ENCODE peak calls at places on chromosome 18, in ten cellular contexts. T is GM12865, A is A549, B is activated B cell treated with CpG ODN at 0.5 μM for 24 hours, E is uterus, J is heart right ventricle, P is GM13977, H is GM10248, O is BE2C, C is B cell. R is an unnamed sample.

GRCh38 chr18:72672364-72673151 is 128.4 kb upstream of the CBLN2 start:
- DNase-seq in T (peak; percentile 67), A (peak; percentile 20), B (no peak), E (no peak), J (no peak), P (peak; percentile 48), H (peak; percentile 29), O (peak; percentile 5), C (peak; percentile 31), R (no peak)

GRCh38 chr18:3920832-3921231 is 470.9 kb downstream of the TGIF1 start:
- DNase-seq in T (no peak), A (no peak), B (no peak), E (no peak), J (no peak), P (no peak), H (no peak), O (no peak), C (no peak), R (no peak)

GRCh38 chr18:32577561-32577960 is 106.9 kb upstream of the GAREM1 start:
- DNase-seq in T (no peak), A (no peak), B (no peak), E (no peak), J (no peak), P (no peak), H (no peak), O (no peak), C (no peak), R (no peak)

GRCh38 chr18:39969813-39970494 is 1985.1 kb upstream of the PIK3C3 start:
- DNase-seq in T (no peak), A (no peak), B (no peak), E (no peak), J (no peak), P (no peak), H (no peak), O (no peak), C (no peak), R (no peak)

GRCh38 chr18:54162431-54162830 is 62.0 kb downstream of the MBD2 start:
- DNase-seq in T (no peak), A (no peak), B (no peak), E (no peak), J (no peak), P (no peak), H (no peak), O (no peak), C (no peak), R (no peak)

GRCh38 chr18:61749031-61749430 is 143.8 kb downstream of the RNF152 start:
- DNase-seq in T (no peak), A (no peak), B (no peak), E (no peak), J (no peak), P (no peak), H (no peak), O (no peak), C (no peak), R (no peak)

GRCh38 chr18:2657788-2658458 is 2.4 kb downstream of the SMCHD1 start:
- DNase-seq in T (peak; percentile 31), A (no peak), B (no peak), E (no peak), J (no peak), P (peak; percentile 38), H (peak; percentile 32), O (no peak), C (peak; percentile 36), R (no peak)

GRCh38 chr18:43931439-43931838 is 654.1 kb upstream of the SYT4 start:
- DNase-seq in T (no peak), A (no peak), B (no peak), E (no peak), J (no peak), P (no peak), H (no peak), O (no peak), C (no peak), R (no peak)

GRCh38 chr18:23183356-23184150 is 48.3 kb downstream of the CABLES1 start:
- DNase-seq in T (no peak), A (no peak), B (no peak), E (peak; percentile 38), J (no peak), P (no peak), H (no peak), O (no peak), C (no peak), R (no peak)

GRCh38 chr18:24176727-24177416 is 38.0 kb downstream of the CABYR start:
- DNase-seq in T (peak; percentile 85), A (peak; percentile 13), B (peak; percentile 41), E (peak; percentile 67), J (peak; percentile 29), P (peak; percentile 64), H (peak; percentile 66), O (peak; percentile 65), C (peak; percentile 61), R (peak; percentile 71)

GRCh38 chr18:9851511-9851910 is 34.3 kb upstream of the TXNDC2 start:
- DNase-seq in T (no peak), A (no peak), B (no peak), E (no peak), J (no peak), P (no peak), H (no peak), O (no peak), C (no peak), R (no peak)

GRCh38 chr18:79845164-79845563 is 47.4 kb downstream of the KCNG2 start:
- DNase-seq in T (no peak), A (no peak), B (no peak), E (no peak), J (no peak), P (no peak), H (no peak), O (no peak), C (no peak), R (no peak)

GRCh38 chr18:55241016-55241415 is 281.8 kb upstream of the CCDC68 start:
- DNase-seq in T (peak; percentile 56), A (no peak), B (no peak), E (no peak), J (no peak), P (peak; percentile 15), H (no peak), O (no peak), C (no peak), R (no peak)

GRCh38 chr18:31225668-31226067 is 63.0 kb upstream of the DSC1 start:
- DNase-seq in T (no peak), A (no peak), B (no peak), E (no peak), J (peak; percentile 30), P (no peak), H (no peak), O (no peak), C (no peak), R (peak; percentile 41)

GRCh38 chr18:21004721-21005120 is 106.9 kb downstream of the ROCK1 start:
- DNase-seq in T (no peak), A (no peak), B (no peak), E (peak; percentile 56), J (no peak), P (no peak), H (no peak), O (no peak), C (no peak), R (no peak)

GRCh38 chr18:5527603-5528002 is 16.2 kb downstream of the EPB41L3 start:
- DNase-seq in T (no peak), A (no peak), B (no peak), E (no peak), J (peak; percentile 20), P (no peak), H (no peak), O (no peak), C (no peak), R (no peak)

DNA sequence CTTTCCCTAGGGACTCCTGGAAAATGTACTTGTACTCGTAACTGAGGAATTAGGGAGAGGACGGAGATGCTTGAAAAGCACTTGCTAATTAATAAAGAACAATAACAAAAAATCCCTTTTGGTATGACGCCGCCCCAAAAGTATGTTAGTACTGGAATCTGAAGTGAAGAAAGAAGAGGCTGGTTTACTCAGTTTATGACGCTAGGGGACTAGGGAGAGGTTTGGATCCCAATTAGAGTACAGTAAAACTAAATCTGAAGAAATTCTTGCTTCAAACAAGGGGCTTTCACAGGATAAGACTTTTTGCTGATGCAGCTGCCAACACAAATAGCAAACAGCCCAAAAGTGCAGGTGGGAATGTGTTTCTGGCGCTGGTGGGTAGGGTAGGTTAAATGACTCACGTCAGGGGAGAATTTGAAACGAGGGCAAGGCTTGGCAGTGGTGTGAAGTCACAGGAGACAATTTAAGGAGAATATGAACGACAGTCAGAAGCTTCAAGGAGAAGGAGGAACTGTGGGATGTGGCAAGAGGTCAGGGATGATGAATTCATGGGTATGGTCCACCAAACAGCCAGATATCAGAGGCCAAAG is 1.2 kb upstream of the ZNF396 start:
- DNase-seq in T (no peak), A (no peak), B (no peak), E (no peak), J (no peak), P (no peak), H (no peak), O (no peak), C (no peak), R (no peak)
- TF ChIP-seq CTCF in T (no peak), A (no peak), B (no peak), E (no peak), J (no peak), P (no peak), H (no peak), O (no peak), C (no peak), R (no peak)

GRCh38 chr18:50507120-50507590 is 52.7 kb upstream of the MAPK4 start:
- DNase-seq in T (peak; percentile 39), A (peak; percentile 18), B (no peak), E (no peak), J (peak; percentile 42), P (peak; percentile 23), H (peak; percentile 32), O (peak; percentile 10), C (no peak), R (no peak)
- TF ChIP-seq CTCF in T (peak; percentile 62), A (peak; percentile 44), B (no peak), E (peak; percentile 38), J (peak; percentile 70), P (peak; percentile 54), H (peak; percentile 47), O (peak; percentile 40), C (no peak), R (no peak)

GRCh38 chr18:26103579-26103978 is 13.2 kb upstream of the SS18 start:
- DNase-seq in T (peak; percentile 60), A (no peak), B (no peak), E (no peak), J (no peak), P (no peak), H (no peak), O (peak; percentile 34), C (no peak), R (no peak)
- TF ChIP-seq CTCF in T (peak; percentile 40), A (no peak), B (no peak), E (no peak), J (no peak), P (peak; percentile 35), H (no peak), O (peak; percentile 41), C (no peak), R (no peak)

DNA sequence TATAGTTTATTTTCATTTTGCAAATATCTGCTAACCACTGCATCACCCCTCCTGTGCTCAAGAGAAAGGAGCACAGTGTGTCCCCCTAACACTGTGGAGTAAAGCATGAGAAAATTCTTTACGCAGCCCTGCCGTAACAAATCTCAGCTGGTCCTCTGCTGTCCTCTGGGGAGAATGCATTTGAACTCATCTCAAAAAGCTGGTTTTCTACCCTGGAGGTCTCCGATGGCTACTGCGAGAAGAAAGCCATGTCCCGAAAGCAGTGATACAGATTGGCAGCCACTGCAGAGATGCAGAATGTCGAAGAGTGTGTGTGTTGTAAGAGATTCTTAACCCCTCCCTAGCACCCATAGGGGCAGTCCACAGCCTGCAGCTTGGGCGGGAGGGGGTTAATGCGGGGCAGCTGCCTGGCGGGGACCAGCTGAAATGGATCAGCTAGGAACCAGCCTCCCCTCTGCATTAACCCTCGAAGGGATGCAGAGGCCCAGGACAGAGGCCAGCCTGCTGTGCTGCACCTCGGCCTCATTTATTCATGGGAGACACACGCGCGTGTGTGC is 236.0 kb downstream of the ZNF516 start:
- DNase-seq in T (no peak), A (no peak), B (no peak), E (no peak), J (no peak), P (no peak), H (no peak), O (no peak), C (no peak), R (no peak)
- TF ChIP-seq CTCF in T (no peak), A (no peak), B (no peak), E (no peak), J (no peak), P (no peak), H (no peak), O (no peak), C (no peak), R (no peak)

R was measured in mesothelial cell of epicardium.